ENCODE peak calls at places on chromosomes 1 and 21, in seven cellular contexts. One of them, this sample, is unnamed.

GRCh38 chr1:30744060-30744756 is 13.4 kb downstream of the LAPTM5 start:
- DNase-seq in trophoblast cell: peak; percentile 77
- DNase-seq in mesenchymal stem cell: peak; percentile 17
- DNase-seq in neuronal stem cell: no peak
- DNase-seq in H9: no peak
- DNase-seq in mesendoderm: no peak
- DNase-seq in IMR-90: peak; percentile 73
- DNase-seq in this sample: no peak

GRCh38 chr1:207825719-207826556 is 74.1 kb downstream of the CD46 start:
- DNase-seq in mesenchymal stem cell: peak; percentile 88
- DNase-seq in IMR-90: peak; percentile 63
- DNase-seq in mesendoderm: no peak
- DNase-seq in trophoblast cell: peak; percentile 47
- DNase-seq in neuronal stem cell: no peak
- DNase-seq in H9: no peak
- DNase-seq in this sample: no peak

GRCh38 chr1:246297314-246298273 is 209.5 kb downstream of the SMYD3 start:
- DNase-seq in mesenchymal stem cell: no peak
- DNase-seq in IMR-90: peak; percentile 40
- DNase-seq in trophoblast cell: no peak
- DNase-seq in neuronal stem cell: no peak
- DNase-seq in mesendoderm: no peak
- DNase-seq in H9: no peak
- DNase-seq in this sample: no peak

GRCh38 chr1:18974005-18974404 is 17.5 kb upstream of the IFFO2 start:
- DNase-seq in mesenchymal stem cell: no peak
- DNase-seq in H9: no peak
- DNase-seq in neuronal stem cell: no peak
- DNase-seq in mesendoderm: no peak
- DNase-seq in trophoblast cell: no peak
- DNase-seq in IMR-90: no peak
- DNase-seq in this sample: no peak

GRCh38 chr1:207025144-207025880 is 7.2 kb downstream of the C1orf116 start:
- DNase-seq in neuronal stem cell: no peak
- DNase-seq in IMR-90: peak; percentile 49
- DNase-seq in trophoblast cell: peak; percentile 39
- DNase-seq in H9: peak; percentile 60
- DNase-seq in mesenchymal stem cell: peak; percentile 41
- DNase-seq in mesendoderm: peak; percentile 89
- DNase-seq in this sample: peak; percentile 55

GRCh38 chr21:35171385-35171784 is 122.3 kb upstream of the RUNX1 start:
- DNase-seq in IMR-90: no peak
- DNase-seq in mesendoderm: no peak
- DNase-seq in H9: no peak
- DNase-seq in neuronal stem cell: no peak
- DNase-seq in trophoblast cell: no peak
- DNase-seq in mesenchymal stem cell: no peak
- DNase-seq in this sample: no peak

GRCh38 chr1:113027449-113027848 is 45.5 kb upstream of the LRIG2 start:
- DNase-seq in mesendoderm: peak; percentile 81
- DNase-seq in IMR-90: no peak
- DNase-seq in H9: peak; percentile 92
- DNase-seq in neuronal stem cell: no peak
- DNase-seq in mesenchymal stem cell: no peak
- DNase-seq in trophoblast cell: no peak
- DNase-seq in this sample: peak; percentile 63

GRCh38 chr1:54874079-54874830 is 12.7 kb downstream of the DHCR24 start:
- DNase-seq in mesendoderm: no peak
- DNase-seq in IMR-90: peak; percentile 66
- DNase-seq in H9: no peak
- DNase-seq in mesenchymal stem cell: no peak
- DNase-seq in trophoblast cell: no peak
- DNase-seq in neuronal stem cell: no peak
- DNase-seq in this sample: no peak

GRCh38 chr1:154609398-154610380 is 1.7 kb upstream of the ADAR start:
- DNase-seq in neuronal stem cell: no peak
- DNase-seq in mesenchymal stem cell: peak; percentile 41
- DNase-seq in mesendoderm: peak; percentile 86
- DNase-seq in H9: peak; percentile 90
- DNase-seq in trophoblast cell: peak; percentile 42
- DNase-seq in IMR-90: peak; percentile 36
- DNase-seq in this sample: peak; percentile 77

GRCh38 chr1:172818841-172819527 is 160.1 kb downstream of the FASLG start:
- DNase-seq in H9: no peak
- DNase-seq in trophoblast cell: peak; percentile 7
- DNase-seq in IMR-90: no peak
- DNase-seq in mesendoderm: no peak
- DNase-seq in neuronal stem cell: no peak
- DNase-seq in mesenchymal stem cell: no peak
- DNase-seq in this sample: no peak

GRCh38 chr21:43761886-43762285 is 14.2 kb downstream of the CSTB start:
- DNase-seq in H9: no peak
- DNase-seq in mesenchymal stem cell: no peak
- DNase-seq in trophoblast cell: no peak
- DNase-seq in IMR-90: no peak
- DNase-seq in neuronal stem cell: no peak
- DNase-seq in mesendoderm: no peak
- DNase-seq in this sample: no peak

GRCh38 chr1:173473599-173474011 is 3.5 kb upstream of the PRDX6 start:
- DNase-seq in neuronal stem cell: no peak
- DNase-seq in trophoblast cell: peak; percentile 58
- DNase-seq in IMR-90: peak; percentile 75
- DNase-seq in H9: no peak
- DNase-seq in mesenchymal stem cell: peak; percentile 83
- DNase-seq in mesendoderm: no peak
- DNase-seq in this sample: no peak

GRCh38 chr1:248029770-248030169 is at the start of gene OR2L2:
- DNase-seq in mesendoderm: no peak
- DNase-seq in mesenchymal stem cell: no peak
- DNase-seq in trophoblast cell: no peak
- DNase-seq in neuronal stem cell: no peak
- DNase-seq in IMR-90: no peak
- DNase-seq in H9: no peak
- DNase-seq in this sample: no peak

GRCh38 chr1:219279017-219279770 is 105.5 kb downstream of the LYPLAL1 start:
- DNase-seq in mesenchymal stem cell: no peak
- DNase-seq in H9: no peak
- DNase-seq in neuronal stem cell: no peak
- DNase-seq in mesendoderm: no peak
- DNase-seq in IMR-90: peak; percentile 73
- DNase-seq in trophoblast cell: no peak
- DNase-seq in this sample: no peak

GRCh38 chr1:219278288-219278687 is 104.6 kb downstream of the LYPLAL1 start:
- DNase-seq in neuronal stem cell: no peak
- DNase-seq in H9: no peak
- DNase-seq in mesendoderm: no peak
- DNase-seq in trophoblast cell: no peak
- DNase-seq in mesenchymal stem cell: no peak
- DNase-seq in IMR-90: no peak
- DNase-seq in this sample: no peak

GRCh38 chr1:219281834-219282233 is 108.2 kb downstream of the LYPLAL1 start:
- DNase-seq in mesendoderm: no peak
- DNase-seq in H9: no peak
- DNase-seq in IMR-90: peak; percentile 32
- DNase-seq in mesenchymal stem cell: no peak
- DNase-seq in trophoblast cell: no peak
- DNase-seq in neuronal stem cell: no peak
- DNase-seq in this sample: no peak

DNA sequence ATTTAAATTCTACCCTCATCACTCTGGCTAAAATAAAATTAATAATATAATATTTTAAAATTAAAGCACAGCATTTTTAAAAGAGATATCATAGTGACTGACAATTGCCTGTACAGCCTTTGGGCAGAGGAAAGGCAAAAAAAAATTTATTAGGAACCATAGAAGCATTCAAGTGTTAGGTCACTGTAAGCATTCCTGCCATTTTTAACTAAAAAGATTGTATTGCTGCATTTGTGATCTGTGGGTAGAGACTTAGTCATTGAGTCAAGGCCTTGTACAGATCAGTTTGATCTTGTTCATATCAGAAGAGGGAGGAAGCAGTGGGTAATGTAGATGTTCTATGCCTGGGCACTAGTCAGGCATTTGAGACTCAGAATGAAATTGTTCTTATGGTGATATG is 109.9 kb downstream of the LYPLAL1 start:
- DNase-seq in IMR-90: peak; percentile 35
- DNase-seq in neuronal stem cell: no peak
- DNase-seq in trophoblast cell: peak; percentile 72
- DNase-seq in mesenchymal stem cell: no peak
- DNase-seq in H9: no peak
- DNase-seq in mesendoderm: no peak
- DNase-seq in this sample: no peak
- H2BK5ac ChIP-seq in IMR-90: no peak overlapping the region
- H2BK5ac ChIP-seq in neuronal stem cell: no peak overlapping the region
- H2BK5ac ChIP-seq in trophoblast cell: no peak overlapping the region
- H2BK5ac ChIP-seq in mesenchymal stem cell: no peak overlapping the region
- H2BK5ac ChIP-seq in H9: no peak overlapping the region
- H2BK5ac ChIP-seq in mesendoderm: no peak overlapping the region
- H2BK5ac ChIP-seq in this sample: no peak overlapping the region

DNA sequence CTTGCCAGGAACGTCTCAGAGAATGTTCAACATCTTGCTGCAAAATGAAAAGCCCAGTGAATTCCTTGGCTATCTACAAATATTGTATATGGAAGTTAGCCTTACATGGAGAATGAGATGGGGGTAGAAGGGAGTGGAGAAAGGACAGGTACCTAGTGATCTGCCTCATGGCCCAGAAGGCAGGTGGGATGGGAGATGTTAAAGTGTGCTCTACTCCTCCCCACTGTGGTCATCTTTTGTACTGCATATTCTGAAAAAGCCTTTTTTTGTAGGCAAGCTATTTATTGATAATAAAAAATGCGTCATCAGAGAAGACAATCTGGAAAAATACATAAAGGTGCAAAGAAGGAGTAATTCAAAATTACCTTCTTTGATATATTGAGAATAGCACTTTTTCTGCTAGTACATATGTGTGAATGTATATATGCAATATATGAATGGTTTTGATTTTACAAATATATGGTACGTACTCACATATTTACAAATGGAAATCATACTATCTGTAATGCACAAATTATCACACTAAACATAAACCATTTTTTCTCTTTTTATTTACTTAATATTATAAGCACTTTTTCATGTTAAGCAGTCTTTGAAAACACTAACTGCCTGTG is 19.1 kb upstream of the SLC5A9 start:
- DNase-seq in H9: no peak
- DNase-seq in IMR-90: peak; percentile 22
- DNase-seq in mesenchymal stem cell: peak; percentile 34
- DNase-seq in trophoblast cell: peak; percentile 65
- DNase-seq in mesendoderm: peak; percentile 55
- DNase-seq in neuronal stem cell: peak; percentile 29
- DNase-seq in this sample: no peak
- H2BK5ac ChIP-seq in H9: no peak overlapping the region
- H2BK5ac ChIP-seq in IMR-90: no peak overlapping the region
- H2BK5ac ChIP-seq in mesenchymal stem cell: no peak overlapping the region
- H2BK5ac ChIP-seq in trophoblast cell: no peak overlapping the region
- H2BK5ac ChIP-seq in mesendoderm: no peak overlapping the region
- H2BK5ac ChIP-seq in neuronal stem cell: no peak overlapping the region
- H2BK5ac ChIP-seq in this sample: no peak overlapping the region

GRCh38 chr21:33558777-33559421 is 16.1 kb downstream of the SON start:
- DNase-seq in neuronal stem cell: no peak
- DNase-seq in trophoblast cell: no peak
- DNase-seq in mesendoderm: no peak
- DNase-seq in H9: no peak
- DNase-seq in IMR-90: peak; percentile 70
- DNase-seq in mesenchymal stem cell: peak; percentile 48
- DNase-seq in this sample: no peak

GRCh38 chr21:33560965-33561364 is 18.1 kb downstream of the SON start:
- DNase-seq in mesendoderm: no peak
- DNase-seq in H9: no peak
- DNase-seq in mesenchymal stem cell: no peak
- DNase-seq in neuronal stem cell: no peak
- DNase-seq in trophoblast cell: no peak
- DNase-seq in IMR-90: no peak
- DNase-seq in this sample: no peak

GRCh38 chr21:33557447-33557846 is 14.6 kb downstream of the SON start:
- DNase-seq in IMR-90: no peak
- DNase-seq in trophoblast cell: no peak
- DNase-seq in H9: no peak
- DNase-seq in neuronal stem cell: no peak
- DNase-seq in mesenchymal stem cell: no peak
- DNase-seq in mesendoderm: no peak
- DNase-seq in this sample: no peak

GRCh38 chr21:33561373-33561772 is 18.5 kb downstream of the SON start:
- DNase-seq in trophoblast cell: peak; percentile 41
- DNase-seq in mesenchymal stem cell: peak; percentile 32
- DNase-seq in neuronal stem cell: no peak
- DNase-seq in H9: no peak
- DNase-seq in mesendoderm: no peak
- DNase-seq in IMR-90: no peak
- DNase-seq in this sample: no peak

DNA sequence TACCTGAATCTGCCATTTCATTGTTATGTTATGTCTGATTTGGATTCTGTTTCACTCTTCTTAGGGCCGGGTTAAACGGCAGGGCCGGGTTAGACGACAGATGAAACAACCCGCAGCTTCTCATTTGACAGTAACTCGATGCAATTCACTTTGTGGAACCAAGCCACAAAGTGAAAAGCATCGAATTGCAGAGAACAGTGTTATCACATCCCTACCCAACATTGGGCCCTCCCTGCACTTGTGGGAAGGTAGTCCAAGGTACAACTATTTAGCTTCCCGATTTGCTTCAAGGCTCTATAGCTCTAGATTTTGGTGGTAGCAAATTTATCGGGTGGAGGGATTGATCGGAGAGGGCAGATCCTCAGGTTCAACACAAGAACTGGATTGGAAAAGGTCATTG is 17.0 kb downstream of the SON start:
- DNase-seq in IMR-90: no peak
- DNase-seq in mesenchymal stem cell: no peak
- DNase-seq in trophoblast cell: no peak
- DNase-seq in mesendoderm: no peak
- DNase-seq in neuronal stem cell: no peak
- DNase-seq in H9: no peak
- DNase-seq in this sample: no peak
- H2BK5ac ChIP-seq in IMR-90: no peak overlapping the region
- H2BK5ac ChIP-seq in mesenchymal stem cell: no peak overlapping the region
- H2BK5ac ChIP-seq in trophoblast cell: no peak overlapping the region
- H2BK5ac ChIP-seq in mesendoderm: no peak overlapping the region
- H2BK5ac ChIP-seq in neuronal stem cell: no peak overlapping the region
- H2BK5ac ChIP-seq in H9: no peak overlapping the region
- H2BK5ac ChIP-seq in this sample: no peak overlapping the region

GRCh38 chr1:76428027-76428426 is 353.5 kb downstream of the ST6GALNAC3 start:
- DNase-seq in IMR-90: peak; percentile 1
- DNase-seq in neuronal stem cell: no peak
- DNase-seq in H9: no peak
- DNase-seq in mesenchymal stem cell: no peak
- DNase-seq in mesendoderm: no peak
- DNase-seq in trophoblast cell: no peak
- DNase-seq in this sample: no peak

GRCh38 chr1:76425843-76426145 is 351.2 kb downstream of the ST6GALNAC3 start:
- DNase-seq in mesenchymal stem cell: peak; percentile 45
- DNase-seq in IMR-90: peak; percentile 88
- DNase-seq in neuronal stem cell: no peak
- DNase-seq in trophoblast cell: no peak
- DNase-seq in mesendoderm: no peak
- DNase-seq in H9: no peak
- DNase-seq in this sample: no peak

GRCh38 chr1:76426606-76427005 is 352.1 kb downstream of the ST6GALNAC3 start:
- DNase-seq in mesendoderm: no peak
- DNase-seq in trophoblast cell: peak; percentile 61
- DNase-seq in mesenchymal stem cell: peak; percentile 11
- DNase-seq in IMR-90: peak; percentile 28
- DNase-seq in H9: no peak
- DNase-seq in neuronal stem cell: no peak
- DNase-seq in this sample: no peak

GRCh38 chr1:76430532-76430931 is 356.0 kb downstream of the ST6GALNAC3 start:
- DNase-seq in neuronal stem cell: no peak
- DNase-seq in mesenchymal stem cell: no peak
- DNase-seq in H9: no peak
- DNase-seq in trophoblast cell: no peak
- DNase-seq in mesendoderm: no peak
- DNase-seq in IMR-90: no peak
- DNase-seq in this sample: no peak

GRCh38 chr1:76425104-76425842 is 350.7 kb downstream of the ST6GALNAC3 start:
- DNase-seq in mesenchymal stem cell: no peak
- DNase-seq in trophoblast cell: no peak
- DNase-seq in H9: no peak
- DNase-seq in mesendoderm: peak; percentile 75
- DNase-seq in neuronal stem cell: no peak
- DNase-seq in IMR-90: no peak
- DNase-seq in this sample: no peak
- H2BK5ac ChIP-seq in mesenchymal stem cell: no peak overlapping the region
- H2BK5ac ChIP-seq in trophoblast cell: no peak overlapping the region
- H2BK5ac ChIP-seq in H9: no peak overlapping the region
- H2BK5ac ChIP-seq in mesendoderm: no peak overlapping the region
- H2BK5ac ChIP-seq in neuronal stem cell: no peak overlapping the region
- H2BK5ac ChIP-seq in IMR-90: no peak overlapping the region
- H2BK5ac ChIP-seq in this sample: no peak overlapping the region

This sample was measured in H1.